ENCODE peak calls at places on chromosomes 3 and 15, in ten cellular contexts. D, Z, T, R, V, P, Q, F, E and B are unnamed samples.

GRCh38 chr3:140509534-140509933 is 168.3 kb upstream of the TRIM42 start:
- DNase-seq in D (no peak), Z (no peak), T (no peak), R (no peak), V (no peak), P (no peak), Q (no peak), F (no peak), E (no peak), B (no peak)

GRCh38 chr3:72997421-72997961 is 880 bp downstream of the PPP4R2 start:
- DNase-seq in D (peak; percentile 18), Z (peak; percentile 73), T (peak; percentile 64), R (peak; percentile 61), V (peak; percentile 44), P (no peak), Q (no peak), F (peak; percentile 67), E (no peak), B (no peak)

GRCh38 chr3:37819591-37819990 is 42.1 kb upstream of the CTDSPL start:
- DNase-seq in D (no peak), Z (no peak), T (no peak), R (no peak), V (peak; percentile 40), P (no peak), Q (peak; percentile 83), F (no peak), E (no peak), B (no peak)

GRCh38 chr3:195203631-195204030 is 67.3 kb downstream of the XXYLT1 start:
- DNase-seq in D (no peak), Z (no peak), T (no peak), R (no peak), V (no peak), P (no peak), Q (peak; percentile 18), F (no peak), E (no peak), B (no peak)

GRCh38 chr15:32956006-32956405 is 238.2 kb downstream of the GREM1 start:
- DNase-seq in D (no peak), Z (peak; percentile 90), T (peak; percentile 95), R (peak; percentile 49), V (no peak), P (no peak), Q (no peak), F (peak; percentile 55), E (no peak), B (no peak)

GRCh38 chr15:96042734-96043224 is 287.7 kb upstream of the NR2F2 start:
- DNase-seq in D (no peak), Z (no peak), T (no peak), R (peak; percentile 35), V (no peak), P (no peak), Q (no peak), F (no peak), E (no peak), B (peak; percentile 44)

GRCh38 chr3:134432236-134432635 is 53.5 kb downstream of the ANAPC13 start:
- DNase-seq in D (no peak), Z (no peak), T (no peak), R (no peak), V (no peak), P (no peak), Q (no peak), F (no peak), E (no peak), B (no peak)

GRCh38 chr15:41150279-41150678 is 34.2 kb upstream of the INO80 start:
- DNase-seq in D (no peak), Z (no peak), T (no peak), R (no peak), V (no peak), P (no peak), Q (no peak), F (no peak), E (no peak), B (no peak)

GRCh38 chr3:113948015-113948917 is 453 bp downstream of the ZDHHC23 start:
- DNase-seq in D (peak; percentile 23), Z (peak; percentile 25), T (no peak), R (peak; percentile 63), V (peak; percentile 17), P (peak; percentile 59), Q (no peak), F (peak; percentile 32), E (peak; percentile 58), B (peak; percentile 57)

GRCh38 chr3:113953677-113954076 is 5.9 kb downstream of the ZDHHC23 start:
- DNase-seq in D (no peak), Z (no peak), T (no peak), R (no peak), V (no peak), P (no peak), Q (no peak), F (no peak), E (no peak), B (no peak)

GRCh38 chr3:113952921-113953320 is 5.1 kb downstream of the ZDHHC23 start:
- DNase-seq in D (no peak), Z (peak; percentile 11), T (no peak), R (no peak), V (no peak), P (no peak), Q (no peak), F (no peak), E (no peak), B (no peak)

DNA sequence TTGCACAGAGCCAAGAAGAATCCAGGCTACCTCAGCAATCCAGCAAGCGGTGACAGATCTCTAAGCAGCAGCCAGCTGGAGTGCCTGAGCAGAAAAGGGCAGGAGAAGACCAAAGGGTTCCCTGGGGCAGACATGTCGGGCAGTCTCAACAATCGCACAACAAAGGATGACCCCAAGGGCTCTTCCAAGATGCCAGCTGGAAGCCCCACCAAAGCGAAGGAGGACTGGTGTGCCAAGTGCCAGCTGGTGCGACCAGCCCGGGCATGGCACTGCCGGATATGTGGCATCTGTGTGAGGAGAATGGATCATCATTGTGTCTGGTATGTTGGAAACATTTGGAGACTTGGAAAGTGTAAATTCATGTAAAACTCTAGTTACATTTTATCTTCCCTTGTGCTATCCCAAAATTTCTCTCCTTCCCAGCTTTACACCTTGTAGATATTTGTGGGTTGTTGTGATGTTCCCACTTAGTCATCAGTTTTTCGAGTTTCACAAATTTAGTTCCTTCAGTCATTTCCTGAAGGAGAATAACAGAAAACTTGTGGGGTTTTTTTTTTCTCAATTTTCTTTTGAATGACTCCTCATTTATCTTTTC is 6.4 kb downstream of the ZDHHC23 start:
- DNase-seq in D (no peak), Z (no peak), T (no peak), R (no peak), V (no peak), P (no peak), Q (no peak), F (no peak), E (no peak), B (no peak)
- TF ChIP-seq CTCF in D (no peak), Z (no peak), T (no peak), R (no peak), V (no peak), P (no peak), Q (no peak), F (no peak), E (no peak), B (no peak)

GRCh38 chr3:187951452-187952190 is 202.3 kb upstream of the LPP start:
- DNase-seq in D (no peak), Z (no peak), T (peak; percentile 11), R (no peak), V (no peak), P (no peak), Q (no peak), F (no peak), E (no peak), B (no peak)

GRCh38 chr3:187947927-187948682 is 202.8 kb upstream of the BCL6 start:
- DNase-seq in D (no peak), Z (no peak), T (no peak), R (no peak), V (no peak), P (no peak), Q (no peak), F (no peak), E (no peak), B (no peak)

GRCh38 chr3:187950671-187951070 is 203.3 kb upstream of the LPP start:
- DNase-seq in D (no peak), Z (no peak), T (no peak), R (no peak), V (no peak), P (no peak), Q (no peak), F (no peak), E (no peak), B (no peak)

GRCh38 chr3:187946981-187947380 is 201.7 kb upstream of the BCL6 start:
- DNase-seq in D (no peak), Z (no peak), T (no peak), R (no peak), V (no peak), P (no peak), Q (no peak), F (no peak), E (no peak), B (no peak)

GRCh38 chr3:187949093-187949820 is 204.0 kb upstream of the BCL6 start:
- DNase-seq in D (no peak), Z (no peak), T (no peak), R (no peak), V (no peak), P (no peak), Q (no peak), F (no peak), E (no peak), B (no peak)
- TF ChIP-seq CTCF in D (no peak), Z (no peak), T (no peak), R (no peak), V (no peak), P (no peak), Q (no peak), F (no peak), E (no peak), B (no peak)

GRCh38 chr3:197959891-197960693 is at the start of gene LMLN:
- DNase-seq in D (peak; percentile 86), Z (peak; percentile 99), T (peak; percentile 94), R (peak; percentile 96), V (peak; percentile 97), P (peak; percentile 93), Q (peak; percentile 94), F (peak; percentile 79), E (peak; percentile 88), B (peak; percentile 96)
- TF ChIP-seq CTCF in D (no peak), Z (no peak), T (no peak), R (no peak), V (no peak), P (no peak), Q (no peak), F (no peak), E (no peak), B (no peak)

GRCh38 chr3:8777978-8778267 is 8.5 kb upstream of the OXTR start:
- DNase-seq in D (no peak), Z (no peak), T (no peak), R (no peak), V (no peak), P (no peak), Q (no peak), F (no peak), E (no peak), B (no peak)

GRCh38 chr3:8778475-8778874 is 9.1 kb upstream of the OXTR start:
- DNase-seq in D (no peak), Z (peak; percentile 23), T (peak; percentile 24), R (no peak), V (no peak), P (no peak), Q (no peak), F (no peak), E (no peak), B (no peak)

GRCh38 chr3:8777201-8777977 is 8.0 kb upstream of the OXTR start:
- DNase-seq in D (no peak), Z (no peak), T (peak; percentile 51), R (peak; percentile 16), V (no peak), P (no peak), Q (no peak), F (no peak), E (no peak), B (no peak)

GRCh38 chr3:8775602-8776001 is 6.2 kb upstream of the OXTR start:
- DNase-seq in D (no peak), Z (no peak), T (no peak), R (no peak), V (no peak), P (no peak), Q (no peak), F (no peak), E (no peak), B (no peak)

DNA sequence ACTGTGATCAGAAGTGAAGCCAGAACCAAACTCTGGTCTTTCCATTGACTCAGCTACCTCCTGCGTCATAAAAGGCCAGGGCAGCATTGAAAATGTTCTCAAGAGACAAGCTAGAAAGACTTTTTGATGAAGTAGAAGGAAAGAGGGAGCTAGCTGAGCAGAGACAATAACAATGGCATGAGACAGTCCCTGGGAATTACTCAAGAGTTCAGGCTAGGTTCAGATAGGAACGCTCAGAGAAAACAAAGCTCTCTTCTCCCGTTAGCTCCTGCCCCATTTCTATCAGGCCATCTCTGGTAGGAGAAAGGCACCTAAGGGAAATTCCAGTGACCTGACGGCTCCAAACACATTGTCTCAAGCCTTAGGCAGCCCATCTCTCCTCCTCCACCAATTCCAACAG is 7.0 kb upstream of the OXTR start:
- DNase-seq in D (no peak), Z (peak; percentile 64), T (peak; percentile 92), R (no peak), V (no peak), P (no peak), Q (no peak), F (no peak), E (no peak), B (no peak)
- TF ChIP-seq CTCF in D (no peak), Z (no peak), T (no peak), R (no peak), V (no peak), P (no peak), Q (no peak), F (no peak), E (no peak), B (no peak)